ENCODE peak calls at places on chromosomes 7 and 10, in five cellular contexts. One of them, this sample, is unnamed.

GRCh38 chr7:134021861-134022260 is 105.3 kb upstream of the LRGUK start:
- DNase-seq in choroid plexus epithelial cell: no peak
- DNase-seq in PC-3: no peak
- DNase-seq in HL-60: no peak
- DNase-seq in CD8-positive, alpha-beta T cell: no peak
- DNase-seq in this sample: no peak

GRCh38 chr7:7799138-7799537 is 80.7 kb upstream of the RPA3 start:
- DNase-seq in choroid plexus epithelial cell: peak
- DNase-seq in PC-3: peak
- DNase-seq in HL-60: no peak
- DNase-seq in CD8-positive, alpha-beta T cell: no peak
- DNase-seq in this sample: no peak

GRCh38 chr7:114852275-114852674 is 69.6 kb upstream of the MDFIC start:
- DNase-seq in HL-60: no peak
- DNase-seq in CD8-positive, alpha-beta T cell: no peak
- DNase-seq in choroid plexus epithelial cell: no peak
- DNase-seq in PC-3: no peak
- DNase-seq in this sample: no peak

GRCh38 chr7:102317231-102318059 is 30.8 kb downstream of the SH2B2 start:
- DNase-seq in CD8-positive, alpha-beta T cell: no peak
- DNase-seq in PC-3: no peak
- DNase-seq in HL-60: no peak
- DNase-seq in choroid plexus epithelial cell: no peak
- DNase-seq in this sample: no peak

GRCh38 chr7:40799-41750 is 151.3 kb upstream of the FAM20C start:
- DNase-seq in HL-60: no peak
- DNase-seq in CD8-positive, alpha-beta T cell: no peak
- DNase-seq in choroid plexus epithelial cell: no peak
- DNase-seq in PC-3: no peak
- DNase-seq in this sample: no peak

GRCh38 chr10:103895458-103896186 is 22.4 kb downstream of the STN1 start:
- DNase-seq in CD8-positive, alpha-beta T cell: no peak
- DNase-seq in PC-3: peak
- DNase-seq in HL-60: no peak
- DNase-seq in choroid plexus epithelial cell: peak
- DNase-seq in this sample: no peak

GRCh38 chr7:76155938-76156337 is 45.8 kb upstream of the SRRM3 start:
- DNase-seq in PC-3: no peak
- DNase-seq in choroid plexus epithelial cell: peak
- DNase-seq in CD8-positive, alpha-beta T cell: no peak
- DNase-seq in HL-60: peak
- DNase-seq in this sample: peak

GRCh38 chr7:132653364-132653930 is 77.2 kb upstream of the PLXNA4 start:
- DNase-seq in choroid plexus epithelial cell: no peak
- DNase-seq in PC-3: no peak
- DNase-seq in HL-60: peak
- DNase-seq in CD8-positive, alpha-beta T cell: no peak
- DNase-seq in this sample: no peak

GRCh38 chr10:43225787-43226153 is 41.1 kb downstream of the RASGEF1A start:
- DNase-seq in PC-3: peak
- DNase-seq in CD8-positive, alpha-beta T cell: no peak
- DNase-seq in choroid plexus epithelial cell: no peak
- DNase-seq in HL-60: no peak
- DNase-seq in this sample: no peak

GRCh38 chr7:131112431-131112830 is 215.2 kb upstream of the MKLN1 start:
- DNase-seq in PC-3: no peak
- DNase-seq in choroid plexus epithelial cell: no peak
- DNase-seq in CD8-positive, alpha-beta T cell: no peak
- DNase-seq in HL-60: no peak
- DNase-seq in this sample: no peak

GRCh38 chr10:84820121-84820520 is 491.7 kb downstream of the CCSER2 start:
- DNase-seq in HL-60: no peak
- DNase-seq in CD8-positive, alpha-beta T cell: no peak
- DNase-seq in PC-3: peak
- DNase-seq in choroid plexus epithelial cell: peak
- DNase-seq in this sample: no peak
- TF ChIP-seq CTCF in HL-60: no peak
- TF ChIP-seq CTCF in CD8-positive, alpha-beta T cell: no peak
- TF ChIP-seq CTCF in PC-3: peak
- TF ChIP-seq CTCF in choroid plexus epithelial cell: peak
- TF ChIP-seq CTCF in this sample: no peak

GRCh38 chr10:119252051-119252465 is 44.7 kb downstream of the GRK5 start:
- DNase-seq in PC-3: no peak
- DNase-seq in CD8-positive, alpha-beta T cell: no peak
- DNase-seq in HL-60: no peak
- DNase-seq in choroid plexus epithelial cell: peak
- DNase-seq in this sample: no peak

GRCh38 chr10:119251315-119251708 is 43.9 kb downstream of the GRK5 start:
- DNase-seq in CD8-positive, alpha-beta T cell: no peak
- DNase-seq in PC-3: no peak
- DNase-seq in choroid plexus epithelial cell: peak
- DNase-seq in HL-60: no peak
- DNase-seq in this sample: no peak

GRCh38 chr10:119254355-119254754 is 47.0 kb downstream of the GRK5 start:
- DNase-seq in HL-60: no peak
- DNase-seq in CD8-positive, alpha-beta T cell: no peak
- DNase-seq in PC-3: no peak
- DNase-seq in choroid plexus epithelial cell: no peak
- DNase-seq in this sample: no peak

GRCh38 chr10:119252470-119253151 is 45.2 kb downstream of the GRK5 start:
- DNase-seq in choroid plexus epithelial cell: no peak
- DNase-seq in CD8-positive, alpha-beta T cell: no peak
- DNase-seq in PC-3: no peak
- DNase-seq in HL-60: no peak
- DNase-seq in this sample: no peak

GRCh38 chr10:119253433-119254174 is 46.2 kb downstream of the GRK5 start:
- DNase-seq in choroid plexus epithelial cell: peak
- DNase-seq in PC-3: peak
- DNase-seq in CD8-positive, alpha-beta T cell: no peak
- DNase-seq in HL-60: no peak
- DNase-seq in this sample: peak
- TF ChIP-seq CTCF in choroid plexus epithelial cell: peak
- TF ChIP-seq CTCF in PC-3: no peak
- TF ChIP-seq CTCF in CD8-positive, alpha-beta T cell: no peak
- TF ChIP-seq CTCF in HL-60: no peak
- TF ChIP-seq CTCF in this sample: no peak

GRCh38 chr7:38189256-38189938 is 11.4 kb downstream of the STARD3NL start:
- DNase-seq in choroid plexus epithelial cell: no peak
- DNase-seq in PC-3: peak
- DNase-seq in CD8-positive, alpha-beta T cell: no peak
- DNase-seq in HL-60: no peak
- DNase-seq in this sample: no peak

GRCh38 chr7:38192347-38192746 is 14.3 kb downstream of the STARD3NL start:
- DNase-seq in HL-60: no peak
- DNase-seq in CD8-positive, alpha-beta T cell: no peak
- DNase-seq in PC-3: no peak
- DNase-seq in choroid plexus epithelial cell: no peak
- DNase-seq in this sample: no peak

GRCh38 chr7:38187794-38188472 is 9.9 kb downstream of the STARD3NL start:
- DNase-seq in CD8-positive, alpha-beta T cell: no peak
- DNase-seq in PC-3: no peak
- DNase-seq in HL-60: no peak
- DNase-seq in choroid plexus epithelial cell: no peak
- DNase-seq in this sample: no peak

GRCh38 chr7:38191791-38192190 is 13.7 kb downstream of the STARD3NL start:
- DNase-seq in PC-3: no peak
- DNase-seq in choroid plexus epithelial cell: no peak
- DNase-seq in CD8-positive, alpha-beta T cell: no peak
- DNase-seq in HL-60: no peak
- DNase-seq in this sample: no peak

DNA sequence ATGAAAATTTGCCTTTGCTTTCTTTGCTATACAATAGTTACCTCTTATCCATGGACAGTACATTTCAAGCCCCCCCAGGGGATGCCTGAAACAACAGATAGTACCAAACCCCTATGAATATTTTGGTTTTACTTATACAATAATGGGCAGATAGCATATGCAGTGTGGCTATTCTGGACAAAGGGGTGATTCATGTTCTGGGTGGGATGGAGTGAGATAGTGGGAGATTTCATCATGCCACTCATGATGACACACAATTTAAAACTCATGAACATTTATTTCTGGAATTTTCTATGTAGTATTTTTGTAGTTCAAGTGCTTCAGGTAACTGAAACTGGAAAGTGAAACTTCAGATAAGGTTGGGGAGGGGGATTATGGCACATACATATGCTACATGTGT is 12.0 kb downstream of the STARD3NL start:
- DNase-seq in PC-3: no peak
- DNase-seq in HL-60: no peak
- DNase-seq in CD8-positive, alpha-beta T cell: no peak
- DNase-seq in choroid plexus epithelial cell: peak
- DNase-seq in this sample: no peak
- TF ChIP-seq CTCF in PC-3: no peak
- TF ChIP-seq CTCF in HL-60: no peak
- TF ChIP-seq CTCF in CD8-positive, alpha-beta T cell: no peak
- TF ChIP-seq CTCF in choroid plexus epithelial cell: no peak
- TF ChIP-seq CTCF in this sample: no peak

DNA sequence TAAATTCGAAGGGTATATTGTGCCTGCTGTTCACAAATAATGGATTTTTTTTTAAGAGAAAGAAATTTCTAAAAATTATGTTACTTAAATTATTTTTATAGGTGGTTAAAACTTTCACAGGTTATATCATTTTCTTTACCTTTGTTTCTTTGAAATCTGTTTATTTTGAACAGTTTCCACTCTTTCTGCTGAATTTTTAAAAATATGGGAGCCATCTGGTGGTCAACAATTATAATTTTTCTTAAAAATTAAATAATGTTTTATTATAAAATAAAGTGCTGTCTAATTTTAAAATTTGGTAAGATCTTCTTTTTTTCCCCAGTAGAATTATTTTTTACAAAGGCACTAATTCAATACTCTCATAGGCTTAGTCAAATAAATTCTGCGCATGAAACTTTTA is 263.9 kb downstream of the ETV1 start:
- DNase-seq in choroid plexus epithelial cell: no peak
- DNase-seq in PC-3: no peak
- DNase-seq in CD8-positive, alpha-beta T cell: no peak
- DNase-seq in HL-60: no peak
- DNase-seq in this sample: no peak
- TF ChIP-seq CTCF in choroid plexus epithelial cell: peak
- TF ChIP-seq CTCF in PC-3: peak
- TF ChIP-seq CTCF in CD8-positive, alpha-beta T cell: no peak
- TF ChIP-seq CTCF in HL-60: no peak
- TF ChIP-seq CTCF in this sample: peak

DNA sequence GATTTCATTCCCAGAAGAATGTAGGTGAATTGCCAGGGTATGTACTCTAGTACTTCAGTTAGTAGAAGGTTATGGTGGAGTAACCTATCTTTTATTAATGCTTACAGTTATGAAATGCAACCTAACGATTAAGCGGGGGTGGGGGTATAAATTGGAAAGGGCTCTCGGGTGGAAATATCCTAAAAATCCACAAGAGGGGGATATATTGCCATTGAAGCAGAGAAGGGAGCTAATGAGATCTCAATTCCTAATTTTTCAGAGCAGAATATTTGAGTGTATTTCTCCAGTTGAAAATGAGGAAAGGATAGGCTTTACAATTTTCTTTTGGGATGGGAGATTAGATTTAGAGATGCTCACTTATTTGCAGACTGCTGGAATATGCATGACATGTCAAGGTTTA is 90.8 kb downstream of the DNAJB9 start:
- DNase-seq in CD8-positive, alpha-beta T cell: no peak
- DNase-seq in choroid plexus epithelial cell: peak
- DNase-seq in PC-3: peak
- DNase-seq in HL-60: no peak
- DNase-seq in this sample: no peak
- TF ChIP-seq CTCF in CD8-positive, alpha-beta T cell: no peak
- TF ChIP-seq CTCF in choroid plexus epithelial cell: peak
- TF ChIP-seq CTCF in PC-3: peak
- TF ChIP-seq CTCF in HL-60: no peak
- TF ChIP-seq CTCF in this sample: peak

DNA sequence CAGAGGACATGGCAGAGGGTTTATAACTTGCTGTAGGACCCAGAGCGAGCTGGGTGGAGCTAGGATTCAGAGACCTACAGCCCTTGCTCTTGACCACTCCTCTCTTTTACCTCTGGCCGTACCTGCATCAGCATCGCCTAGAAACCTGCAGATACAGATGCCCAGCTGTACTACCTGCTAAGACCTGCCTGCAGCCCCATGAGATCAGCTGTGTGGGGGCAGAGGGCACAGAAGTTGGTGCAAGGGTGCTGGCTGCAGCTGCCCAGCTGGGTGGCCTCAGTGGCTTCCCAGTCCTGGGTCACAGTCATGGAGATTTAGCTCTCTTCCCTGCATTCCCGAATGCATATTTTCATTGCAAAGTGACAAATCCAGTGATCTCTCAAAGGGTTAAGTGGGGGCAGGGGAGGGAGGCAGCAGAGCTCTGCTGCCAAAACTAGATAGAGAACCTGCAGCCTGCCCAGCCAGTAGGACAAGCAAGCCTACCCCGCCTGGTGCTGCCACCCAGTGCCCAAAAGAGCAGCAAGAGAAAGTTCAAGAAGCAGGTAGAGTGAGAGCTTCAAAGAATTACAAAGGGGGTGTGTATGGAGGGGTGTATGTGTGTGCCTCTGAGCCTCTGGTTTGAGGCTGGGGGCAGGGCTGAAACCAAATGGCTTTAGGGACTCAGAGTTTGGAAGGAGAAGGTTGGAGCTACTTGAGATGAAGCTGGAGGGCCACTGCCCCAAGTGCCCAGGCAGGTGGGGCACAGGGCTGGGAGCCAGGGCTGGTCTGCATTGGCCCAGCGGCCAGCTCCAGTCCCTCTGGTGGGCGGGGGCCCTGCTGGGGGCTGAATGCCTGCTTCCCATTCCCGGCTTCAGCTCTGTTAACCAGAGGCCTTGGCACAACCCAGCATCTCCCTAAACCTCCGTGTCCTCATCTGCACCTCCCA is 6.8 kb downstream of the FAM241B start:
- DNase-seq in HL-60: peak
- DNase-seq in CD8-positive, alpha-beta T cell: no peak
- DNase-seq in choroid plexus epithelial cell: peak
- DNase-seq in PC-3: peak
- DNase-seq in this sample: peak
- TF ChIP-seq CTCF in HL-60: no peak
- TF ChIP-seq CTCF in CD8-positive, alpha-beta T cell: no peak
- TF ChIP-seq CTCF in choroid plexus epithelial cell: peak
- TF ChIP-seq CTCF in PC-3: peak
- TF ChIP-seq CTCF in this sample: no peak

GRCh38 chr7:156975620-156976019 is 26.1 kb downstream of the NOM1 start:
- DNase-seq in PC-3: no peak
- DNase-seq in CD8-positive, alpha-beta T cell: no peak
- DNase-seq in choroid plexus epithelial cell: no peak
- DNase-seq in HL-60: no peak
- DNase-seq in this sample: no peak

GRCh38 chr7:156966387-156966786 is 16.9 kb downstream of the NOM1 start:
- DNase-seq in PC-3: no peak
- DNase-seq in CD8-positive, alpha-beta T cell: no peak
- DNase-seq in choroid plexus epithelial cell: no peak
- DNase-seq in HL-60: no peak
- DNase-seq in this sample: peak

GRCh38 chr7:156964971-156965370 is 15.5 kb downstream of the NOM1 start:
- DNase-seq in PC-3: no peak
- DNase-seq in choroid plexus epithelial cell: no peak
- DNase-seq in CD8-positive, alpha-beta T cell: no peak
- DNase-seq in HL-60: no peak
- DNase-seq in this sample: no peak

GRCh38 chr7:156968183-156968582 is 18.7 kb downstream of the NOM1 start:
- DNase-seq in choroid plexus epithelial cell: no peak
- DNase-seq in CD8-positive, alpha-beta T cell: no peak
- DNase-seq in PC-3: no peak
- DNase-seq in HL-60: no peak
- DNase-seq in this sample: no peak

GRCh38 chr7:156969972-156970420 is 20.5 kb downstream of the NOM1 start:
- DNase-seq in choroid plexus epithelial cell: peak
- DNase-seq in PC-3: peak
- DNase-seq in HL-60: no peak
- DNase-seq in CD8-positive, alpha-beta T cell: no peak
- DNase-seq in this sample: peak
- TF ChIP-seq CTCF in choroid plexus epithelial cell: peak
- TF ChIP-seq CTCF in PC-3: peak
- TF ChIP-seq CTCF in HL-60: no peak
- TF ChIP-seq CTCF in CD8-positive, alpha-beta T cell: peak
- TF ChIP-seq CTCF in this sample: peak